ENCODE peak calls at places on chromosomes 11 and 22, in seven cellular contexts. One of them, this sample, is unnamed.

GRCh38 chr22:29700949-29701927 is 18.6 kb upstream of the CABP7 start:
- DNase-seq in tibial nerve: no peak
- DNase-seq in suprapubic skin: no peak
- DNase-seq in A549: peak
- DNase-seq in sigmoid colon: no peak
- DNase-seq in H1: no peak
- DNase-seq in K562: peak
- DNase-seq in this sample: no peak

GRCh38 chr11:119363081-119363861 is 16.8 kb upstream of the MFRP start:
- DNase-seq in tibial nerve: no peak
- DNase-seq in suprapubic skin: no peak
- DNase-seq in A549: no peak
- DNase-seq in sigmoid colon: no peak
- DNase-seq in H1: no peak
- DNase-seq in K562: no peak
- DNase-seq in this sample: peak

GRCh38 chr22:24005201-24005600 is at the start of gene GSTT4:
- DNase-seq in tibial nerve: no peak
- DNase-seq in suprapubic skin: peak
- DNase-seq in A549: no peak
- DNase-seq in sigmoid colon: peak
- DNase-seq in H1: no peak
- DNase-seq in K562: no peak
- DNase-seq in this sample: no peak

GRCh38 chr11:14812776-14813175 is 79.3 kb downstream of the CYP2R1 start:
- DNase-seq in tibial nerve: no peak
- DNase-seq in suprapubic skin: no peak
- DNase-seq in A549: no peak
- DNase-seq in sigmoid colon: no peak
- DNase-seq in H1: no peak
- DNase-seq in K562: no peak
- DNase-seq in this sample: no peak

GRCh38 chr11:57327721-57328120 is 3.0 kb upstream of the TNKS1BP1 start:
- DNase-seq in tibial nerve: no peak
- DNase-seq in suprapubic skin: no peak
- DNase-seq in A549: no peak
- DNase-seq in sigmoid colon: no peak
- DNase-seq in H1: no peak
- DNase-seq in K562: no peak
- DNase-seq in this sample: no peak

GRCh38 chr11:20110908-20111669 is 49.2 kb downstream of the DBX1 start:
- DNase-seq in tibial nerve: no peak
- DNase-seq in suprapubic skin: no peak
- DNase-seq in A549: peak
- DNase-seq in sigmoid colon: no peak
- DNase-seq in H1: no peak
- DNase-seq in K562: peak
- DNase-seq in this sample: no peak

GRCh38 chr11:3129181-3129590 is 35.9 kb downstream of the OSBPL5 start:
- DNase-seq in tibial nerve: no peak
- DNase-seq in suprapubic skin: no peak
- DNase-seq in A549: no peak
- DNase-seq in sigmoid colon: peak
- DNase-seq in H1: no peak
- DNase-seq in K562: no peak
- DNase-seq in this sample: peak

GRCh38 chr22:27348634-27349033 is 452.9 kb downstream of the MN1 start:
- DNase-seq in tibial nerve: no peak
- DNase-seq in suprapubic skin: no peak
- DNase-seq in A549: no peak
- DNase-seq in sigmoid colon: no peak
- DNase-seq in H1: no peak
- DNase-seq in K562: no peak
- DNase-seq in this sample: no peak

GRCh38 chr11:111001091-111001430 is 244.5 kb upstream of the POU2AF2 start:
- DNase-seq in tibial nerve: no peak
- DNase-seq in suprapubic skin: no peak
- DNase-seq in A549: no peak
- DNase-seq in sigmoid colon: no peak
- DNase-seq in H1: no peak
- DNase-seq in K562: no peak
- DNase-seq in this sample: no peak

GRCh38 chr11:109249597-109249996 is 172.4 kb upstream of the C11orf87 start:
- DNase-seq in tibial nerve: no peak
- DNase-seq in suprapubic skin: no peak
- DNase-seq in A549: no peak
- DNase-seq in sigmoid colon: no peak
- DNase-seq in H1: no peak
- DNase-seq in K562: no peak
- DNase-seq in this sample: no peak

GRCh38 chr11:892106-892505 is 18.5 kb downstream of the CHID1 start:
- DNase-seq in tibial nerve: no peak
- DNase-seq in suprapubic skin: no peak
- DNase-seq in A549: no peak
- DNase-seq in sigmoid colon: no peak
- DNase-seq in H1: no peak
- DNase-seq in K562: no peak
- DNase-seq in this sample: no peak

GRCh38 chr11:124602751-124603150 is 8.5 kb upstream of the PANX3 start:
- DNase-seq in tibial nerve: no peak
- DNase-seq in suprapubic skin: no peak
- DNase-seq in A549: no peak
- DNase-seq in sigmoid colon: no peak
- DNase-seq in H1: no peak
- DNase-seq in K562: no peak
- DNase-seq in this sample: no peak

GRCh38 chr11:132559371-132560036 is 972.8 kb downstream of the OPCML start:
- DNase-seq in tibial nerve: no peak
- DNase-seq in suprapubic skin: no peak
- DNase-seq in A549: no peak
- DNase-seq in sigmoid colon: no peak
- DNase-seq in H1: no peak
- DNase-seq in K562: no peak
- DNase-seq in this sample: no peak

GRCh38 chr22:23246982-23247766 is 66.9 kb downstream of the BCR start:
- DNase-seq in tibial nerve: no peak
- DNase-seq in suprapubic skin: no peak
- DNase-seq in A549: no peak
- DNase-seq in sigmoid colon: no peak
- DNase-seq in H1: no peak
- DNase-seq in K562: no peak
- DNase-seq in this sample: no peak

GRCh38 chr11:3049430-3050243 is 7.6 kb downstream of the CARS1 start:
- DNase-seq in tibial nerve: peak
- DNase-seq in suprapubic skin: peak
- DNase-seq in A549: peak
- DNase-seq in sigmoid colon: peak
- DNase-seq in H1: no peak
- DNase-seq in K562: no peak
- DNase-seq in this sample: peak

DNA sequence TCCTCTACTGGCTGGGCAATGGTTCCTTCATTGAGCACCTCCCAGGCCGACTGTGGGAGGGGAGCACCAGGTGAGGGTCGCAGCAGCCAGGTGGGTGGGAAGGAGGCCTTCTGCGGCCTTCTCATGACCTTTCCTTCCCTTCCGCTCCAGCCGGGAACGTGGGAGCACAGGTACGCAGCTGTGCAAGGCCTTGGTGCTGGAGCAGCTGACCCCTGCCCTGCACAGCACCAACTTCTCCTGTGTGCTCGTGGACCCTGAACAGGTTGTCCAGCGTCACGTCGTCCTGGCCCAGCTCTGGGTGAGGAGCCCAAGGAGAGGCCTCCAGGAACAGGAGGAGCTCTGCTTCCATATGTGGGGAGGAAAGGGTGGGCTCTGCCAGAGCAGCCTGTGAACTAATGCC is 2.5 kb downstream of the IL18BP start:
- DNase-seq in tibial nerve: no peak
- DNase-seq in suprapubic skin: no peak
- DNase-seq in A549: no peak
- DNase-seq in sigmoid colon: peak
- DNase-seq in H1: no peak
- DNase-seq in K562: no peak
- DNase-seq in this sample: no peak
- H3K27ac ChIP-seq in tibial nerve: no peak
- H3K27ac ChIP-seq in suprapubic skin: no peak
- H3K27ac ChIP-seq in A549: no peak
- H3K27ac ChIP-seq in sigmoid colon: no peak
- H3K27ac ChIP-seq in H1: no peak
- H3K27ac ChIP-seq in K562: no peak
- H3K27ac ChIP-seq in this sample: no peak

DNA sequence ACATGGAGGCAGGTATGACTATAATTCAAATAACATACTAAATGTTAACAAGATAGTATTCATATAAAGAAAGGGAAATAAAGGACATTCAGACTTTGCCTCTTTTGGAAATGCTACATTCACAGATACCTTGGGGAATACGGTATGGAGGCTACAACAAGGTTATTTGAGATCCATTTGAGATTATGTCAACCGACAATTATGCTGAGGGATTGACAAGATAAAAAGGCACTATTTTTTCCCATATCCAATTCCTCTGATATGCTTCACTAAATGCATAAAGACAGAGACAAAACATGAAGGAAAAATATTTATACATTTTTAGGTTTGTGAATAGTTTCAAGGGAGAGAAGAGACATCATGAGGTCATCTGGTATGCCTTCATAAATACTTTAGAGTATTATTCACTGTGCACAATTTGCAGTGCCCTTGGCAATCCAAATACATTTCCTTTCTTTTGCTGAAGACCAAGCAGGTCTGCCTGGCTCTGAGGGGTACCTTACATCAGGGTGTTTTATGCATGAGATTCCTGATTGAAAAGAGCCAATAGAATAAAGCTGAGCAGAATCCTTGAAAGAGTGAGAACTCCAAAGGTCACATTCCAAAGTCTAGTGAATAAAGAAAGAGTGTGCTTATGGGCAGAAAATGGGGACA is 456.0 kb downstream of the LRRC4C start:
- DNase-seq in tibial nerve: no peak
- DNase-seq in suprapubic skin: no peak
- DNase-seq in A549: no peak
- DNase-seq in sigmoid colon: no peak
- DNase-seq in H1: no peak
- DNase-seq in K562: no peak
- DNase-seq in this sample: no peak
- TF ChIP-seq EP300 in tibial nerve: no peak
- TF ChIP-seq EP300 in suprapubic skin: no peak
- TF ChIP-seq EP300 in A549: no peak
- TF ChIP-seq EP300 in sigmoid colon: no peak
- TF ChIP-seq EP300 in H1: no peak
- TF ChIP-seq EP300 in K562: no peak
- TF ChIP-seq EP300 in this sample: no peak

GRCh38 chr22:17158568-17159503 is at the start of gene HDHD5:
- DNase-seq in tibial nerve: peak
- DNase-seq in suprapubic skin: peak
- DNase-seq in A549: peak
- DNase-seq in sigmoid colon: peak
- DNase-seq in H1: peak
- DNase-seq in K562: peak
- DNase-seq in this sample: peak
- TF ChIP-seq POLR2A in tibial nerve: peak
- TF ChIP-seq POLR2A in suprapubic skin: no peak
- TF ChIP-seq POLR2A in A549: peak
- TF ChIP-seq POLR2A in sigmoid colon: peak
- TF ChIP-seq POLR2A in H1: peak
- TF ChIP-seq POLR2A in K562: peak
- TF ChIP-seq POLR2A in this sample: no peak

DNA sequence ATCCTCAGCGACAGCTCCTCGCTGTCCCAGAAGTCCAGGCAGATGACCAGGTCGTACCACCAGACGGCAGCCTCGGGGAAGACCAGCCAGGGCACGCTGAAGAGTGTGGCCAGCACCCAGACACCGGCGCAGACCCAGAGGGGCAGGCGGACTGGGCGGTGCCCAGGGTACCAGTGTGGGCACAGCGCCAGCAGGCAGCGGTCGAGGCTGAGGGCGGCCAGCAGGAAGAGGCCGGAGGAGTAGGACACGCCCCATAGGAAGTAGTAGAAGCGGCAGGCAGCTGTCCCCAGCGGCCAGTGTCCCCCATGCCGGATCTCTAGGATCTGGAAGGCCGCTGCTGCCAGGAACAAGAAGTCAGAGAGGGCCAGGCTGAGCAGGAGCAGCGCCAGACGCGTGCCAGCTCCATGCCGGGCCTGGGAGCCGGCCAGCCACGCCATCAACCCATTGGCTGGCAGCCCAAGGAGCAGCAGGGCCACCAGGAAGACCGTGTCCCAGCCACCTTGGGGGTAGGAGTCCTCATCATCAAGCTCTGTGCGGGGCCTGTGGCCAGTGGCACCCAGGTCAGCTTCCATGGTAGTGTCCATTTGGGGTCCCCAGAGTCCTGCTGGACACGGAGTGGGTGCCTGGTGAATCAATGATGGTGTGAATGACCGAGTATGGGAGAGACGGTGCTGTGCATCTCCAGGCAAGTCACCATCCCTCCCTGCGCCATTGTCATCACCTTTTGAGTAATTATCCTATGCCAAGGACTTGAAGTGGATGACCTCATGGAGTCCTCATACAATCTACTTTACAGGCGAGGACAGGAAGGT is at the start of gene GPR152:
- DNase-seq in tibial nerve: no peak
- DNase-seq in suprapubic skin: no peak
- DNase-seq in A549: no peak
- DNase-seq in sigmoid colon: no peak
- DNase-seq in H1: no peak
- DNase-seq in K562: no peak
- DNase-seq in this sample: no peak
- H3K27ac ChIP-seq in tibial nerve: no peak
- H3K27ac ChIP-seq in suprapubic skin: no peak
- H3K27ac ChIP-seq in A549: no peak
- H3K27ac ChIP-seq in sigmoid colon: peak
- H3K27ac ChIP-seq in H1: no peak
- H3K27ac ChIP-seq in K562: no peak
- H3K27ac ChIP-seq in this sample: no peak

DNA sequence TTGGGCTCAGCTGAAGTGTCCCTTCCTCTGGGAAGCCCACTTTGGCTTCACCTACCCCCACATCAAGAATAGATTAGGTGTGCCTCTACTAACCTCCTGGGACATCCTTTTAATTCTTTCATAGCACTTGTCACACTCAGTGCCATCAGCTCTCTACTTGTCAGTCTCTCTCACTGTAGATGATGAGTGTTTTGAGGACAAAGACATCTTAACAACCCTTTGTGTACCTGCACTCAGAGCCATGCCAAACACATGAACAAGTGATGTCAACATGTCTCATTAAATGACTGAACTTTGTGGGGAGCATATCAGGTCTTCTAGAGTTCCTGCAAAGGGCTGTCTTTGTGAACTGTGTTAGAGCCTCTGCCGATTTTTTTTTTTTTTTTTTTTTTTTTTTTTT is 87.0 kb upstream of the AMOTL1 start:
- DNase-seq in tibial nerve: no peak
- DNase-seq in suprapubic skin: no peak
- DNase-seq in A549: no peak
- DNase-seq in sigmoid colon: no peak
- DNase-seq in H1: no peak
- DNase-seq in K562: no peak
- DNase-seq in this sample: no peak
- TF ChIP-seq EP300 in tibial nerve: no peak
- TF ChIP-seq EP300 in suprapubic skin: no peak
- TF ChIP-seq EP300 in A549: no peak
- TF ChIP-seq EP300 in sigmoid colon: no peak
- TF ChIP-seq EP300 in H1: no peak
- TF ChIP-seq EP300 in K562: no peak
- TF ChIP-seq EP300 in this sample: no peak